ENCODE peak calls at places on chromosomes 6 and 20, in ten cellular contexts. T, W, M, E, U, K, L, F, C and Z are unnamed samples.

GRCh38 chr20:63374532-63374931 is 13.4 kb upstream of the CHRNA4 start:
- DNase-seq in K (no peak), U (no peak), F (no peak), L (no peak), W (no peak), E (no peak), T (no peak), C (no peak), M (no peak), Z (no peak)

GRCh38 chr6:9250852-9251251 is 815.5 kb upstream of the SLC35B3 start:
- DNase-seq in L (peak), E (peak), F (peak), W (peak), K (no peak), M (peak), U (peak), C (no peak), T (peak), Z (peak)

GRCh38 chr20:45037050-45037449 is 63.9 kb downstream of the KCNS1 start:
- DNase-seq in L (no peak), U (no peak), M (no peak), E (no peak), C (no peak), K (no peak), T (peak), F (no peak), W (no peak), Z (no peak)

GRCh38 chr20:58815448-58815847 is 35.3 kb downstream of the GNAS-AS1 start:
- DNase-seq in L (no peak), W (no peak), T (no peak), M (no peak), U (no peak), K (no peak), C (no peak), F (no peak), E (no peak), Z (no peak)

GRCh38 chr20:52958206-52958605 is 14.0 kb upstream of the TSHZ2 start:
- DNase-seq in U (no peak), W (no peak), F (no peak), K (no peak), C (no peak), L (no peak), T (no peak), E (no peak), M (no peak), Z (no peak)

GRCh38 chr20:20695250-20695816 is 17.1 kb downstream of the RALGAPA2 start:
- DNase-seq in E (no peak), W (no peak), F (no peak), T (no peak), U (no peak), M (no peak), C (no peak), L (no peak), K (no peak), Z (no peak)

GRCh38 chr6:4936681-4937041 is 67.2 kb downstream of the RPP40 start:
- DNase-seq in E (peak), T (peak), C (no peak), F (peak), M (no peak), K (no peak), L (peak), W (peak), U (peak), Z (no peak)

GRCh38 chr20:24277196-24277595 is 192.2 kb upstream of the SYNDIG1 start:
- DNase-seq in K (no peak), M (no peak), E (no peak), T (no peak), F (no peak), U (no peak), C (no peak), W (no peak), L (no peak), Z (no peak)

GRCh38 chr6:138571174-138571573 is 71.9 kb upstream of the NHSL1 start:
- DNase-seq in E (no peak), U (no peak), K (no peak), C (no peak), F (no peak), T (peak), L (no peak), W (no peak), M (no peak), Z (no peak)

GRCh38 chr6:149134531-149134933 is 183.0 kb upstream of the TAB2 start:
- DNase-seq in C (no peak), F (no peak), E (no peak), M (no peak), L (peak), U (no peak), K (no peak), W (no peak), T (peak), Z (no peak)

GRCh38 chr6:163748886-163749285 is 334.4 kb downstream of the QKI start:
- DNase-seq in U (no peak), E (no peak), C (no peak), T (no peak), L (no peak), M (no peak), W (no peak), F (no peak), K (no peak), Z (no peak)

GRCh38 chr6:50455029-50455428 is 258.3 kb upstream of the TFAP2D start:
- DNase-seq in F (no peak), U (no peak), E (no peak), M (no peak), K (no peak), C (no peak), W (no peak), T (no peak), L (no peak), Z (no peak)

GRCh38 chr6:41132254-41132653 is 21.9 kb downstream of the TREML1 start:
- DNase-seq in L (no peak), W (no peak), E (no peak), C (no peak), T (no peak), M (no peak), F (no peak), U (no peak), K (no peak), Z (no peak)

GRCh38 chr6:130558131-130558530 is 192.3 kb downstream of the TMEM200A start:
- DNase-seq in U (no peak), K (no peak), W (no peak), C (no peak), E (no peak), T (no peak), M (no peak), L (no peak), F (no peak), Z (no peak)

DNA sequence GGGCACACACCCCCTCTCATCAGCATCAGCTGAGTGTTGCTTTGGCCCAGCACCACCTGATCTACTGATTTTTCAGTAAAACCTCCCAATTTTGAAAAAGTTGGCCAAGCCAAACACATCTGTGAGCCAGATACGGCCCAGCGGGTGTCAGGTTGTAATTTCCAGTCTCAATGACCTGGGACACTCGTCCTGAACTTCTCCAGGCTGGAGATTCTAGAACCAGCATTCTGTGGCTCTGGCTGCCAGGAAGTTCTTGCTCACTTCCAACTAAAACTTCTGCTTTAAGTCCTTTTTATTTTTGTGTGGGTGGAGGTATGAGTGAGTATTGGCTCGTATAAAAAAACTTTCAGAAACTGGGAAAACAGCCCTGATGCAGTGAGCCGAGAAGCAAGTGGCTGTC is 5.1 kb downstream of the KIAA1755 start:
- DNase-seq in M (no peak), W (no peak), K (no peak), T (peak), U (no peak), C (no peak), L (no peak), F (no peak), E (no peak), Z (no peak)
- H3K4me3 ChIP-seq in M (no peak), W (no peak), K (no peak), T (no peak), U (no peak), C (no peak), L (no peak), F (no peak), E (no peak), Z (no peak)

GRCh38 chr6:97702226-97702625 is 419.2 kb upstream of the MMS22L start:
- DNase-seq in W (no peak), C (no peak), L (peak), F (peak), E (no peak), U (no peak), K (no peak), M (no peak), T (no peak), Z (no peak)

GRCh38 chr6:97703661-97704060 is 420.6 kb upstream of the MMS22L start:
- DNase-seq in U (no peak), L (no peak), C (no peak), F (no peak), T (peak), M (no peak), K (no peak), E (no peak), W (no peak), Z (no peak)

DNA sequence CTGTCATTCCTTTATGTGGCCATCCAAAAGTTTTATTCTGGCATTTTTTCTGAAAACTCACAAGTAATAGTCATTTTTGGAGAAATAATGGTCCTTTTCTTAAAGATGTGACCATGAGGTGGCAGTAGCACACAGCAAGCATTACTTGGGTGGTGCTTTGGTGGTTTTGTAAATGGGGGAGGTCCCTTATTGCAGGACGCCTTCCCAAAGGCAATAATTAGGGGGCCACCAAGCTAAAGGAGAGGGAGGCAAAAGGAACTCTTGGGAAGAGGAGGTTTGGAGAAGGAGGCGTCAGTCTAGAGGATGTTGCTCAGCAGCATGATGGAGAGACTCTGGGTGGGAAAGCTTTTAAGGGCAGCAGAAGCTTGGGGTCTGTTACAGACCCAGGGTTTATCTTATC is 422.6 kb upstream of the MMS22L start:
- DNase-seq in L (peak), U (peak), F (no peak), E (no peak), C (no peak), M (no peak), T (peak), W (no peak), K (no peak), Z (no peak)
- TF ChIP-seq CTCF in L (peak), U (peak), F (peak), E (peak), C (peak), M (no peak), T (peak), W (peak), K (peak), Z (peak)

GRCh38 chr6:37570801-37571200 is 71.1 kb upstream of the CCDC167 start:
- DNase-seq in C (no peak), E (no peak), U (no peak), L (no peak), T (no peak), F (no peak), K (no peak), M (no peak), W (no peak), Z (no peak)
- H3K4me3 ChIP-seq in C (no peak), E (no peak), U (no peak), L (no peak), T (no peak), F (no peak), K (no peak), M (no peak), W (no peak), Z (no peak)

DNA sequence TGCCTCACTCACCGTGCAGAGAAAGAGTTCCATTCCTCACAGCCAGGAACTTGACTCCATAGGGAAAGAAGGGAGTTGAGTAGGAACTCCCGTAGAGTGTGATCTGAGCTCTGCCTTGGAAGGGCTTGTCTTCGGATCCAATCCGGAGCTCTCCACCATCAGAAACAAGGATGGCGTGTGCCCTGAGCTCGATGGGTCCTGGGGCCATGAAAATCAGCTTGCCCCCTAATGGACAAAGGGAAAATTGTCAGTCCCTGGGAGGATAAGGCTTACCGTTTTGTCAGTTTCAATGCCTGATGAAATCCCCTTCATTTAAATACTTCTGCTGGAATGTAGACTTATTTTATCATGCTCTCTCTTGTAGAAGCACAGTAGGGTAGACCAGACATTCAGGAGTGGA is 153.3 kb downstream of the PKHD1 start:
- DNase-seq in K (no peak), E (no peak), C (peak), F (peak), T (no peak), U (peak), L (peak), W (no peak), M (no peak), Z (no peak)
- TF ChIP-seq CTCF in K (no peak), E (peak), C (no peak), F (peak), T (no peak), U (peak), L (peak), W (peak), M (no peak), Z (no peak)

GRCh38 chr6:143570147-143570853 is 58.8 kb upstream of the FUCA2 start:
- DNase-seq in F (no peak), M (no peak), C (no peak), W (no peak), L (no peak), U (no peak), E (no peak), T (no peak), K (no peak), Z (no peak)
- H3K4me3 ChIP-seq in F (no peak), M (no peak), C (no peak), W (no peak), L (no peak), U (no peak), E (no peak), T (no peak), K (no peak), Z (no peak)

GRCh38 chr6:39124114-39124513 is 9.1 kb upstream of the SAYSD1 start:
- DNase-seq in W (no peak), L (no peak), E (no peak), K (no peak), F (no peak), M (no peak), C (no peak), T (no peak), U (no peak), Z (no peak)

GRCh38 chr6:39114707-39115599 is at the start of gene SAYSD1:
- DNase-seq in U (peak), C (peak), L (peak), M (peak), T (peak), K (peak), E (peak), F (peak), W (peak), Z (peak)

GRCh38 chr6:39113788-39114187 is 1.2 kb downstream of the SAYSD1 start:
- DNase-seq in K (no peak), T (no peak), M (no peak), U (no peak), F (no peak), L (no peak), W (no peak), E (no peak), C (no peak), Z (no peak)

GRCh38 chr6:39114395-39114706 is 635 bp downstream of the SAYSD1 start:
- DNase-seq in U (no peak), M (no peak), C (no peak), W (no peak), L (no peak), K (no peak), F (no peak), E (no peak), T (no peak), Z (no peak)

DNA sequence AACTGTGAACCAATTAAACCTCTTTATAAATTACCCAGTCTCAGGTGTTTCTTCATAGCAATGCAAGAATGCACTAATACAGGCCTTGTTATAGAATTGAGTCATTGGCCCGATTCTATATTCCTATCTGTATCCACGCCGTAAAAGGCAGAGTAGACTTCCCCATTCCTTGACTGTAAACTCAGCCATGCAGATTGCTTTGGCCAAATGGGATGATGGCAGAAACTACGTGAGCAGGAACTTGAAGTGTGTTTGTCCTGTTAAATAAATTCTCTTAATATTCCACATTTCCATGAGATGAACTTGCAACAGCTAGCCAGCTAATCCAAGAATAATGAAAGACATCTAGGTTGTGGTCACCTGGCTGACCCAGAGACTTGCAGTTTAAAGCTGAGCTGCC is 3.9 kb upstream of the SAYSD1 start:
- DNase-seq in E (no peak), L (no peak), T (no peak), K (no peak), M (no peak), C (no peak), U (no peak), F (no peak), W (no peak), Z (no peak)
- TF ChIP-seq CTCF in E (no peak), L (no peak), T (no peak), K (no peak), M (no peak), C (no peak), U (no peak), F (no peak), W (no peak), Z (no peak)

DNA sequence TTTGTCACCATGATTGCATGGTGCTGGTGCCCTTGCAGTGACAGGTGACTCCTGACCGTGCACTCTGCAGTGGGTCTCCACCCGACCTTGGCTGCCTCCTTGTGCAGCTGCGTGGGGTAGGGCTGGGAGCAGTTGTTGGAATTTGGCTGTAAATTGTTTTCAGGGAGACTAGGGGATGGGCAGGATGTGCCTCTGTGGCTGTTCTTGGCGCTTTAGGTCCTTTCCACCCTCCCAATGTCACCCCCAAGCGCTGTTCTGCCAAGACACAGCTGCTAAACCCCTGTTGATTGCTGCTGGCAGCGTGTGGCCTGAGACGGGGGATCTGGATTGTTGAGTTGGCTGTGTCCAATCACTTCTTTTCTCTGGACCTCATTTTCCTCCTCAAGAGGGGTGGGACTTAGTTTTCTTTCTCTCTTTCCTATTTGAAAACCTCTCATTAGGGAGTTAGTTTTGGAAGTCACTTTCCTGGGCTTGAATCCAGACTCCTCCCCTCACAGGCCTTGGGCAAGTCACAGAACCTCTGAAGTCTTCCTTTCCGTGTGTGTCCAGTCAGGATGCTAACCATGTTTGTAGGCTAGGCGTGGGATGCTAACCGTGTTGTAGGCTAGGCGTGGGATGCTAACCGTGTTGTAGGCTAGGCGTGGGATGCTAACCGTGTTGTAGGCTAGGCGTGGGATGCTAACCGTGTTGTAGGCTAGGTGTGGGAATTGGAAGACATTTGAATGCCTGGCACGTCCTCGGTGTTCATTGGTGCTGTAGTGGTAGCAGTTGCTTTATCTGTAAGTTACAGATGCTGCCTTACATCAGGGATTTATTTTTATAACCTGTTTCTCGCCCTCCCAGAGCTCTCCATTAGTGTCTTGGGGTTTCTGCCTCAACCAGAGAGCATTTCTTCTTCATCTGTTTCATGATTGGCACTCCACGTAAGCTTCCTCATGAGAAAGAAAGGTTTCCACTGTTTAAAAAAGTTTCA is 8.6 kb downstream of the IGF2R start:
- DNase-seq in C (no peak), F (no peak), L (no peak), U (no peak), T (peak), W (no peak), E (no peak), K (peak), M (peak), Z (no peak)
- H3K4me3 ChIP-seq in C (no peak), F (peak), L (no peak), U (no peak), T (no peak), W (no peak), E (no peak), K (peak), M (no peak), Z (no peak)

GRCh38 chr6:100678027-100678426 is 203.1 kb downstream of the ASCC3 start:
- DNase-seq in E (no peak), L (no peak), K (no peak), T (peak), M (no peak), C (no peak), F (no peak), U (no peak), W (no peak), Z (no peak)
- TF ChIP-seq CTCF in E (peak), L (peak), K (no peak), T (no peak), M (no peak), C (no peak), F (no peak), U (peak), W (peak), Z (no peak)

DNA sequence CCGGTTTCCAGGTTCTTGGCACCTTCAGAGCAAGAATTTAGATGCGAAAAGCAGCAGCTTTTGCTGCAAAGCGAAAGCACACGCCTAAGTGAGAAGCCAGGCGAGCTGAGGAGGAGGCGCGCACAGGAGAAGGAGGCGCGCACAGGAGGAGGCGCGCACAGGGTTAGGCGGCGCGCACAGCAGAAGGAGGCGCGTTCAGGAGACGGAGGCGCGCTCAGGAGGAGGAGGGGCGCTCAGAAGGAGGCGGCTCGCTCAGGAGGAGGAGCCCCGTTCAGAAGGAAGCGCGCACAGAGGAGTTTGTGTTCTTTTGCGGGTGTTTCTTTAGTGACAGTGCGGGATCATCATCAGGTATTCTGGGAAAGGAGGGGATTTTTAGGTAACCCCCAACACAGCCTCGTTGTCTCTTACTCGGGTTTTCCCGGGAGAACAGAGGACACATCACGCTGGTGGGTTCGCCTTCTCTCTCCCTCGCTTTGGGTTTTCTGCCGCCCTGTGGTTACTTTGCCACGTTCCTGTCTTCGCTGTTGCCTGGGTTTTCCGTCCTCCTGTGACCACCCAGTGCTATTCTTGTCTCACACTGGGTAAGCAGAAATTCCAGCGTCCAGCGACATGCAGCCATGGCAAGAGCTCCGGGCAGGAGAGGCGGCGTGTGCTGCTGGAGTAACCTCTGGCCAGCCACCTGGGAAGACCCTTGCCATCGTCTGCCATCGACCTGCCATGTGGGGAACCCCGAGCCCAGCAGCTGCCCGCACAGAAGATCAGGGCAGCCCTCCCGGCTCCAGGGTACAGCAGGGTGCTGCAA is 47.0 kb downstream of the WDR27 start:
- DNase-seq in U (peak), L (peak), F (no peak), C (peak), M (peak), T (peak), E (peak), W (peak), K (peak), Z (peak)
- H3K4me3 ChIP-seq in U (peak), L (peak), F (no peak), C (peak), M (peak), T (peak), E (peak), W (peak), K (peak), Z (peak)

GRCh38 chr6:157461000-157461915 is 80.3 kb downstream of the ZDHHC14 start:
- DNase-seq in C (no peak), W (no peak), T (peak), F (no peak), K (no peak), L (no peak), M (no peak), U (no peak), E (peak), Z (peak)
- TF ChIP-seq CTCF in C (no peak), W (no peak), T (no peak), F (no peak), K (no peak), L (no peak), M (no peak), U (peak), E (no peak), Z (no peak)